ENCODE peak calls at places on chromosomes 12 and 14, in ten cellular contexts. T, Z, I, R, Y, X, E, J, F and D are unnamed samples.

GRCh38 chr12:116313194-116313910 is 35.9 kb upstream of the MED13L start:
- DNase-seq in T (no peak), Z (no peak), I (no peak), R (no peak), Y (no peak), X (no peak), E (peak), J (no peak), F (no peak), D (no peak)

GRCh38 chr12:51393676-51394545 is 2.7 kb upstream of the GALNT6 start:
- DNase-seq in T (no peak), Z (peak), I (peak), R (peak), Y (peak), X (peak), E (peak), J (peak), F (no peak), D (no peak)

GRCh38 chr12:124750787-124751471 is 112.7 kb downstream of the SCARB1 start:
- DNase-seq in T (peak), Z (no peak), I (no peak), R (no peak), Y (no peak), X (no peak), E (no peak), J (peak), F (no peak), D (peak)

GRCh38 chr12:63480186-63480585 is 188.1 kb downstream of the DPY19L2 start:
- DNase-seq in T (no peak), Z (no peak), I (no peak), R (no peak), Y (no peak), X (no peak), E (no peak), J (no peak), F (no peak), D (no peak)

GRCh38 chr12:124655317-124656213 is 88.2 kb upstream of the NCOR2 start:
- DNase-seq in T (peak), Z (peak), I (peak), R (no peak), Y (peak), X (no peak), E (peak), J (peak), F (no peak), D (peak)

GRCh38 chr12:5083955-5084849 is 40.5 kb downstream of the KCNA5 start:
- DNase-seq in T (peak), Z (peak), I (peak), R (peak), Y (peak), X (peak), E (peak), J (peak), F (no peak), D (peak)

GRCh38 chr12:484096-484495 is 24.4 kb downstream of the B4GALNT3 start:
- DNase-seq in T (no peak), Z (no peak), I (no peak), R (no peak), Y (no peak), X (no peak), E (no peak), J (peak), F (no peak), D (no peak)

GRCh38 chr14:64549805-64550538 is at the start of gene PPP1R36:
- DNase-seq in T (peak), Z (peak), I (peak), R (peak), Y (no peak), X (no peak), E (no peak), J (peak), F (peak), D (peak)

GRCh38 chr12:76310110-76310509 is 38.1 kb downstream of the BBS10 start:
- DNase-seq in T (no peak), Z (peak), I (no peak), R (no peak), Y (no peak), X (peak), E (peak), J (no peak), F (no peak), D (no peak)

GRCh38 chr12:57372233-57372632 is 58.6 kb downstream of the R3HDM2 start:
- DNase-seq in T (peak), Z (peak), I (no peak), R (no peak), Y (no peak), X (no peak), E (peak), J (no peak), F (no peak), D (no peak)

GRCh38 chr12:57369202-57369601 is 61.6 kb downstream of the R3HDM2 start:
- DNase-seq in T (no peak), Z (no peak), I (no peak), R (no peak), Y (no peak), X (no peak), E (no peak), J (no peak), F (no peak), D (no peak)

GRCh38 chr12:57368349-57369095 is 62.3 kb downstream of the R3HDM2 start:
- DNase-seq in T (no peak), Z (no peak), I (peak), R (no peak), Y (no peak), X (no peak), E (peak), J (no peak), F (no peak), D (peak)

GRCh38 chr12:57370084-57370483 is 60.8 kb downstream of the R3HDM2 start:
- DNase-seq in T (no peak), Z (no peak), I (no peak), R (no peak), Y (no peak), X (no peak), E (no peak), J (no peak), F (no peak), D (no peak)

DNA sequence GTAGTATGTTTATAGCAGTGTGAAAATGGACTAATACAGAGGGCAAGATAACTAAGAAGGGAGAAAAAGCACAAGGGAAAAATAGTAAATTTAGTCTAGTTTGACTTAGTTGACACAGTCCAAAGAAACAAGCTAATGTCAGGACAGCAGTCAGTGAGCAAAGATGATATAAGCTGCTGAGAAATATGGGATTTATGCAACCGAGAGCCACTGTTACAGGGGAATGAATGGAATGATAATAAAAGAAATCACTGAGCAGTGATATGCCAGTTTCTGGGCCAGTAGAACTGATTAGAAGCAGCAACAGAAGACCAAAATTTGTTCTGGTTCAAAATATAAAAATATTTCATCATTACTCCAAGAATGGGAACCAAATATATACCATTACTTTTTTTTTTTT is 60.1 kb downstream of the R3HDM2 start:
- DNase-seq in T (no peak), Z (peak), I (no peak), R (no peak), Y (no peak), X (no peak), E (peak), J (no peak), F (no peak), D (no peak)
- H3K4me3 ChIP-seq in T (no peak), Z (no peak), I (no peak), R (no peak), Y (no peak), X (no peak), E (no peak), J (no peak), F (no peak), D (no peak)

DNA sequence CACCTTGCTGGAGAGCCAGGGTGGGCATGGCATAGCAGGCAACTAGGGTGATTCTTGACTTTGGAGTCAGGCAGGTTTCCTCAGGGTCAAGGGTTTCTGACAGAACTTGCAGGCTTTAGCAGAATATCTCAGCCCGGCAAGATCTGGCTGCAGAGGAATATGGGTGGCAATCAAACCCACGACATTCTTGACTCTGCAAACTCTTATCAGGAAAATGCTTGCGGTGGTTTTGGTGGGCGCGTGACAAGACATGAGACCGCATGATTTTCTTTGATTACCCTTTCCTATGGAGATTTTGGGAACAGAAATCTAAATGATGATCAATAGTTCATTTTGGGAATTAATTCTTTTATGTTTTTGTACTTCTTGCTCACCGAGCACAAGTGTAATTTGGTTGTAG is 449.5 kb downstream of the VRK1 start:
- DNase-seq in T (no peak), Z (no peak), I (no peak), R (no peak), Y (no peak), X (no peak), E (no peak), J (no peak), F (no peak), D (no peak)
- H3K4me3 ChIP-seq in T (no peak), Z (no peak), I (no peak), R (no peak), Y (no peak), X (no peak), E (no peak), J (no peak), F (no peak), D (no peak)

GRCh38 chr12:104494816-104495158 is 38.0 kb downstream of the CHST11 start:
- DNase-seq in T (no peak), Z (no peak), I (peak), R (no peak), Y (no peak), X (no peak), E (peak), J (no peak), F (no peak), D (no peak)
- H3K4me3 ChIP-seq in T (no peak), Z (no peak), I (peak), R (peak), Y (no peak), X (no peak), E (peak), J (no peak), F (peak), D (no peak)

GRCh38 chr14:61567838-61568571 is 127.3 kb upstream of the HIF1A start:
- DNase-seq in T (peak), Z (no peak), I (peak), R (peak), Y (no peak), X (no peak), E (no peak), J (peak), F (no peak), D (peak)

GRCh38 chr14:61570188-61570960 is 124.9 kb upstream of the HIF1A start:
- DNase-seq in T (no peak), Z (peak), I (no peak), R (no peak), Y (no peak), X (no peak), E (no peak), J (peak), F (no peak), D (no peak)

GRCh38 chr14:61569308-61569707 is 126.0 kb upstream of the HIF1A start:
- DNase-seq in T (no peak), Z (no peak), I (no peak), R (no peak), Y (no peak), X (no peak), E (no peak), J (no peak), F (no peak), D (no peak)

GRCh38 chr14:61569783-61570182 is 125.5 kb upstream of the HIF1A start:
- DNase-seq in T (no peak), Z (peak), I (peak), R (no peak), Y (no peak), X (peak), E (peak), J (peak), F (peak), D (no peak)

GRCh38 chr14:61568572-61569011 is 126.7 kb upstream of the HIF1A start:
- DNase-seq in T (peak), Z (no peak), I (no peak), R (peak), Y (no peak), X (no peak), E (no peak), J (peak), F (peak), D (peak)
- H3K4me3 ChIP-seq in T (no peak), Z (no peak), I (no peak), R (peak), Y (no peak), X (no peak), E (no peak), J (peak), F (peak), D (peak)

GRCh38 chr14:71665781-71666180 is 266.4 kb upstream of the RGS6 start:
- DNase-seq in T (no peak), Z (peak), I (no peak), R (no peak), Y (no peak), X (no peak), E (no peak), J (no peak), F (no peak), D (no peak)
- H3K4me3 ChIP-seq in T (no peak), Z (no peak), I (no peak), R (no peak), Y (no peak), X (no peak), E (no peak), J (no peak), F (no peak), D (no peak)

GRCh38 chr14:106395460-106396050 is 869.2 kb downstream of the TMEM121 start:
- DNase-seq in T (no peak), Z (no peak), I (no peak), R (no peak), Y (no peak), X (no peak), E (no peak), J (no peak), F (no peak), D (no peak)
- H3K4me3 ChIP-seq in T (no peak), Z (no peak), I (no peak), R (no peak), Y (no peak), X (no peak), E (no peak), J (no peak), F (no peak), D (no peak)

GRCh38 chr12:120260607-120261006 is 4.9 kb downstream of the PXN start:
- DNase-seq in T (no peak), Z (no peak), I (no peak), R (no peak), Y (no peak), X (no peak), E (no peak), J (no peak), F (no peak), D (no peak)
- H3K4me3 ChIP-seq in T (no peak), Z (no peak), I (peak), R (no peak), Y (no peak), X (no peak), E (no peak), J (no peak), F (no peak), D (no peak)

DNA sequence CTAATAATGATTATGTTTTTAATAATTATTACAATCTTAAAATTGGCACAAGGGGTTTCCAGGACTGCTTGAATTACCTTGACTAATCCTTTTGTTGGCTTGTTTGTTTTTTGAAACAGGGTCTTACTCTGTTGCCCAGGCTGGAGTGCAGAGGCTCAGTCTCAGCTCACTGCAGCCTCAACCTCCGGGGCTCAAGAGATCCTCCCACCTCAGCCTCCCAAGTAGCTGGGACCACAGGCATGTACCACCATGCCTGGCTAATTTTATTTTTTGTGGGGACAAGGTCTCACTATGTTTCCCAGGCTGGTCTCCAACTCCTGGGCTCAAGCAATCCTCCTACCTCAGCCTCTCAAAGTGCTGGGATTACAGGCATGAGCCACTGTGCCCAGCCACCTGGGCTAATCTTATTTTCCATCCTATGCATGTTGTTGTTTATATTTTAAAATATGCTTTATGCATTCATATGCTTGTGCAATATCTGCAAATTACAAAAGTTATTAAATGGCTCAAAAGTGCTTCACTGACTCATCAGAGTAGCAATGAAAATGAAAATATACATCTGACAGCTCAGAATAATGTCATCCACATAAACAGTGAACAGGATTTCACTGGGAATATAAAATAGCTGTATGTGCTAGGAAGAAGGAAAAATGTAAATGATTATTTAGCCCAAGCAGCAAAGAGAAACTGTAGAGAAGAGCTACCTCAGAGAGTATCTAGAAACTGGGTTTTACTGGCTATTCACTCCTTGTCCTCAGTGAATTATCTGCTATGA is 24.8 kb upstream of the PLEKHG6 start:
- DNase-seq in T (no peak), Z (peak), I (peak), R (no peak), Y (no peak), X (peak), E (no peak), J (no peak), F (peak), D (no peak)
- H3K4me3 ChIP-seq in T (no peak), Z (no peak), I (no peak), R (no peak), Y (no peak), X (no peak), E (no peak), J (no peak), F (no peak), D (no peak)